ENCODE peak calls at places on chromosome X, in six cellular contexts. C, U, N, V, A and W are unnamed samples. For H3F3A, the result is how much of the 10 kb centered on the place peaks cover.

GRCh38 chrX:131262200-131262599 is 26.9 kb downstream of the IGSF1 start:
- DNase-seq in C (no peak), N (no peak), U (no peak), A (no peak), V (no peak), W (no peak)

GRCh38 chrX:153635788-153636668 is 11.0 kb upstream of the DUSP9 start:
- DNase-seq in N (peak), V (peak), U (peak), C (peak), A (peak), W (peak)

GRCh38 chrX:2188316-2188715 is 312.5 kb downstream of the DHRSX start:
- DNase-seq in C (no peak), A (no peak), U (no peak), N (peak), V (no peak), W (no peak)

GRCh38 chrX:121014826-121015225 is 29.3 kb upstream of the CT47A1 start:
- DNase-seq in C (no peak), U (no peak), A (no peak), V (no peak), N (no peak), W (no peak)

GRCh38 chrX:50579955-50580354 is 109.3 kb upstream of the DGKK start:
- DNase-seq in C (peak), V (peak), U (peak), A (peak), N (peak), W (peak)

GRCh38 chrX:110671068-110671803 is 124.4 kb downstream of the CHRDL1 start:
- DNase-seq in A (no peak), N (no peak), U (peak), C (no peak), V (no peak), W (peak)

GRCh38 chrX:57135287-57135686 is 1.9 kb downstream of the SPIN2A start:
- DNase-seq in A (no peak), U (no peak), N (no peak), V (no peak), C (no peak), W (no peak)

GRCh38 chrX:21295246-21295820 is 78.9 kb upstream of the CNKSR2 start:
- DNase-seq in V (no peak), N (peak), U (no peak), A (no peak), C (no peak), W (no peak)

GRCh38 chrX:41802958-41803357 is 79.0 kb downstream of the GPR82 start:
- DNase-seq in A (no peak), V (peak), U (peak), N (peak), C (no peak), W (no peak)

GRCh38 chrX:81259714-81260395 is 58.0 kb downstream of the SH3BGRL start:
- DNase-seq in U (peak), N (no peak), C (peak), A (no peak), V (no peak), W (no peak)

GRCh38 chrX:26146024-26146423 is 7.9 kb downstream of the MAGEB18 start:
- DNase-seq in A (no peak), C (no peak), V (no peak), U (no peak), N (no peak), W (no peak)

GRCh38 chrX:39331062-39331704 is 529.9 kb downstream of the MID1IP1 start:
- DNase-seq in N (no peak), C (no peak), U (no peak), A (no peak), V (no peak), W (no peak)

GRCh38 chrX:2629316-2630168 is 61.6 kb upstream of the CD99 start:
- DNase-seq in C (no peak), A (no peak), V (no peak), N (no peak), U (no peak), W (peak)

GRCh38 chrX:13080128-13080795 is 35.8 kb upstream of the FAM9C start:
- DNase-seq in A (no peak), C (no peak), V (no peak), U (no peak), N (no peak), W (no peak)
- H3F3A ChIP-seq in A (under half), C (under half), V (under half), U (under half), N (under half), W (under half)

DNA sequence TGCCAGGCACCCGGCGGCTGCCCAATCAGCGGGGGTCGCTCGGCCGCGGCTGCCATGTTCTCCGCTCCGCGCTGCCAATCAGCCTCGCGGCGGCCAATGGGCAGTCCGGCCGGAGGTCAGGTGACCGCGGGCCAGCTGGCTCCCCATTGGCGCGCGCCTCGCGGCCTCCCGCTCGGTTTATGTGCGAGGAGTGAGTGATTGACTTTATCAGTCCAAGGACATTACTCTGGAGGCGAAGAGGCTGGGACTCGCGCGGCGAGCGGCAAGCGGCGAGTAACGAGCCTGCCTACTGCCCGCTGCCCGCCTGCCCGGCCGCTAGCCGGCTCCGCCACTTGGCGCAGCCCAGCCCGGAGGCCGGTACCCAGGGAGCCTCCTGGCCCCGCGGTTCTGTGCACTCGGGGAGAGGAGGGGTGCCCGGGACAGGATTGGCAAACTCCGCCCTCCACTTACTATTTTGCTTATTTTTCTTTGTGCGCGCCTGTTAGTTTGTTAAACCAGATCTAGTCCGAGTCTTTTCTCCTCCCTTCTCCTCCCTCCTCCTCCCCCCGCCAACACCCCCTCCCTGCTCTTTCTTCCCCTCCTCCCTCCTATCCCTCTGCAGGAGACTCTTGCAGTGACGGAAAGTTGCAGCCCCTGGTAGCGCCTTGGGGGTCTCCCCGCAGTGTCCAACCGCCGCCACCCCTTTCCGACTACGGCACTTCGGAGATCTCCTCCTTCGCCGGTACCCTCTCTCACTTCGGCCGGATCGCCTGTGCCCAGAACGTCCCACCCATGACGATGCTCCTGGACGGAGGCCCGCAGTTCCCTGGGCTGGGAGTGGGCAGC is at the start of gene ZIC3:
- DNase-seq in A (no peak), C (peak), U (peak), V (peak), N (peak), W (no peak)
- TF ChIP-seq EZH2 in A (no peak), C (no peak), U (peak), V (no peak), N (no peak), W (no peak)

GRCh38 chrX:840556-840955 is 210.0 kb downstream of the SHOX start:
- DNase-seq in C (no peak), A (no peak), N (no peak), U (no peak), V (no peak), W (no peak)
- H3K4me3 ChIP-seq in C (no peak), A (no peak), N (no peak), U (no peak), V (no peak), W (no peak)

GRCh38 chrX:45743906-45744625 is 543.4 kb upstream of the DIPK2B start:
- DNase-seq in V (no peak), U (peak), C (peak), A (no peak), N (no peak), W (no peak)

GRCh38 chrX:45745479-45745878 is 544.8 kb upstream of the DIPK2B start:
- DNase-seq in C (peak), A (no peak), V (no peak), N (no peak), U (peak), W (no peak)

GRCh38 chrX:45743081-45743533 is 542.4 kb upstream of the DIPK2B start:
- DNase-seq in N (peak), V (no peak), C (peak), U (peak), A (no peak), W (no peak)

GRCh38 chrX:45735571-45735970 is 534.9 kb upstream of the DIPK2B start:
- DNase-seq in A (no peak), V (no peak), U (no peak), C (peak), N (no peak), W (no peak)

GRCh38 chrX:45740291-45740690 is 539.6 kb upstream of the DIPK2B start:
- DNase-seq in V (no peak), A (no peak), C (no peak), U (no peak), N (no peak), W (no peak)
- H3F3A ChIP-seq in V (under half), A (under half), C (under half), U (half or more), N (under half), W (under half)